ENCODE peak calls at places on chromosomes 7 and 10, in nine cellular contexts. U is SK-N-SH, G is PC-9, Q is upper lobe of right lung, W is uterus, S is spleen, O is MM.1S, K is fibroblast of lung, E is transverse colon. A is an unnamed sample.

GRCh38 chr7:80609732-80610131 is 28.7 kb upstream of the CD36 start:
- DNase-seq in O (no peak), Q (no peak), U (no peak), K (no peak), S (no peak), E (no peak), G (no peak), W (no peak), A (no peak)

GRCh38 chr10:60426425-60426824 is 36.8 kb upstream of the ANK3 start:
- DNase-seq in Q (no peak), G (no peak), E (no peak), K (peak; percentile 95), U (no peak), W (no peak), S (no peak), O (no peak), A (no peak)

GRCh38 chr10:63702107-63702506 is 180.9 kb downstream of the REEP3 start:
- DNase-seq in G (no peak), K (no peak), U (no peak), E (no peak), S (no peak), O (no peak), Q (no peak), W (no peak), A (no peak)

GRCh38 chr7:107725138-107725740 is 18.7 kb upstream of the CBLL1 start:
- DNase-seq in G (peak; percentile 45), U (peak; percentile 71), K (peak; percentile 76), S (no peak), Q (no peak), O (peak; percentile 66), E (peak; percentile 39), W (peak; percentile 61), A (peak; percentile 26)

GRCh38 chr10:306654-307185 is 171.5 kb downstream of the ZMYND11 start:
- DNase-seq in U (no peak), Q (no peak), E (no peak), G (peak; percentile 20), S (peak; percentile 83), O (no peak), W (no peak), K (no peak), A (no peak)

GRCh38 chr10:90484518-90484917 is 373.3 kb downstream of the HTR7 start:
- DNase-seq in G (peak; percentile 66), W (no peak), E (no peak), O (no peak), Q (no peak), S (no peak), U (no peak), K (no peak), A (no peak)

GRCh38 chr10:15124908-15125307 is 27.8 kb downstream of the RPP38 start:
- DNase-seq in K (no peak), O (no peak), S (no peak), E (no peak), W (no peak), U (no peak), G (no peak), Q (no peak), A (no peak)

GRCh38 chr7:70035955-70036354 is 437.7 kb downstream of the AUTS2 start:
- DNase-seq in U (no peak), W (no peak), Q (no peak), S (no peak), E (no peak), K (no peak), O (no peak), G (no peak), A (no peak)

GRCh38 chr10:102509387-102509786 is 5.6 kb downstream of the SUFU start:
- DNase-seq in E (no peak), K (peak; percentile 53), W (no peak), G (peak; percentile 25), U (no peak), O (no peak), Q (no peak), S (no peak), A (no peak)

GRCh38 chr7:13742126-13742525 is 247.3 kb downstream of the ETV1 start:
- DNase-seq in G (peak; percentile 65), S (no peak), Q (no peak), E (no peak), W (no peak), U (no peak), K (peak; percentile 35), O (no peak), A (no peak)

GRCh38 chr7:28083998-28084985 is 96.3 kb downstream of the JAZF1 start:
- DNase-seq in W (no peak), E (no peak), O (no peak), G (no peak), K (no peak), Q (no peak), U (no peak), S (no peak), A (no peak)

GRCh38 chr10:117218654-117219053 is 21.4 kb downstream of the KCNK18 start:
- DNase-seq in U (no peak), Q (peak; percentile 20), K (no peak), S (peak; percentile 27), G (no peak), O (no peak), W (no peak), E (no peak), A (no peak)

GRCh38 chr10:28532223-28532508 is 752 bp upstream of the WAC start:
- DNase-seq in U (no peak), W (no peak), E (no peak), S (no peak), K (peak; percentile 61), G (no peak), Q (no peak), O (no peak), A (no peak)

GRCh38 chr7:133081119-133081604 is 728 bp downstream of the CHCHD3 start:
- DNase-seq in W (no peak), Q (no peak), S (no peak), E (peak; percentile 19), G (peak; percentile 17), U (peak; percentile 51), K (no peak), O (peak; percentile 12), A (no peak)

GRCh38 chr10:91043173-91043910 is 122.5 kb upstream of the ANKRD1 start:
- DNase-seq in W (no peak), K (peak; percentile 45), S (no peak), Q (no peak), G (peak; percentile 2), E (no peak), O (peak; percentile 18), U (peak; percentile 52), A (no peak)

GRCh38 chr10:129955591-129956284 is 8.3 kb downstream of the EBF3 start:
- DNase-seq in S (no peak), O (no peak), W (no peak), K (no peak), U (no peak), E (no peak), Q (no peak), G (no peak), A (no peak)

GRCh38 chr7:12749069-12749468 is 61.6 kb downstream of the ARL4A start:
- DNase-seq in Q (no peak), K (no peak), G (no peak), E (no peak), S (no peak), O (no peak), W (no peak), U (no peak), A (no peak)

GRCh38 chr10:70784476-70784875 is 701 bp downstream of the TBATA start:
- DNase-seq in S (no peak), U (peak; percentile 5), E (no peak), G (no peak), K (no peak), O (no peak), W (no peak), Q (no peak), A (no peak)

GRCh38 chr7:64184376-64184775 is 22.6 kb upstream of the ZNF735 start:
- DNase-seq in E (no peak), S (no peak), W (no peak), Q (no peak), O (no peak), U (no peak), G (no peak), K (no peak), A (no peak)

GRCh38 chr7:64183827-64184372 is 23.1 kb upstream of the ZNF735 start:
- DNase-seq in O (no peak), G (no peak), Q (no peak), W (no peak), K (no peak), E (no peak), S (no peak), U (peak; percentile 19), A (no peak)

GRCh38 chr7:64182036-64182790 is 24.8 kb upstream of the ZNF735 start:
- DNase-seq in W (no peak), O (no peak), S (no peak), Q (no peak), U (peak; percentile 32), K (no peak), G (no peak), E (no peak), A (no peak)

GRCh38 chr7:64181586-64181985 is 25.4 kb upstream of the ZNF735 start:
- DNase-seq in K (no peak), W (no peak), U (peak; percentile 36), E (no peak), O (no peak), S (no peak), G (no peak), Q (no peak), A (no peak)

GRCh38 chr7:64183126-64183742 is 23.8 kb upstream of the ZNF735 start:
- DNase-seq in Q (no peak), G (peak; percentile 7), K (no peak), S (no peak), W (no peak), U (peak; percentile 82), O (peak; percentile 8), E (no peak), A (peak; percentile 37)
- H3K9me3 ChIP-seq in Q (no peaks in the 10 kb centered on the region), G (no peaks in the 10 kb centered on the region), K (no peaks in the 10 kb centered on the region), S (peaks cover 66% of the 10 kb centered on the region), W (no peaks in the 10 kb centered on the region), U (no peaks in the 10 kb centered on the region), O (no peaks in the 10 kb centered on the region), E (no peaks in the 10 kb centered on the region), A (no peaks in the 10 kb centered on the region)

GRCh38 chr10:132788180-132788830 is 2.4 kb upstream of the NKX6-2 start:
- DNase-seq in S (no peak), O (no peak), G (no peak), W (no peak), Q (no peak), E (peak; percentile 18), U (peak; percentile 76), K (peak; percentile 24), A (no peak)
- TF ChIP-seq CTCF in S (no peak), O (no peak), G (no peak), W (no peak), Q (no peak), E (peak; percentile 29), U (peak; percentile 21), K (no peak), A (no peak)

DNA sequence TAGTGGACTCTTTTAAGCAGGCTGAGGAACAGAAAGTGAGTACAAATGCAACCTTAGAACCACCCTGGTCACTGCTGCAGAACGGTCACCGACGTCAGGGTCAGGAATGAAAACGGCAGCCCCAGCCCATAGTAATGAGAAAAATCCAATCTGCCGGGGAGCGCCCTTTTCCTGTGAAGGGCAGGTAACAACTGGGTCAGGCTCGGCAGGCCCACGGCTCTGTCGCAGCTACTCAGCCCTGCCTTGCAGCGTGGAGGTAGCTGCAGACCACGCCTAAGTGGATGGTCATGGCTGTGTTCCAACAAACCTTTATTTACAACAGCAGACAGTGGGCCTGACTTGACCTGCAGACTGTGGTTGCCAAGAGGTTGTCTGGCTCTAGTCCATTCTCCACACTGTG is 563.2 kb downstream of the DNAJB6 start:
- DNase-seq in Q (no peak), K (no peak), S (no peak), O (no peak), U (no peak), G (no peak), W (no peak), E (no peak), A (no peak)
- H3K9me3 ChIP-seq in Q (no peaks in the 10 kb centered on the region), K (no peaks in the 10 kb centered on the region), S (no peaks in the 10 kb centered on the region), O (no peaks in the 10 kb centered on the region), U (peaks cover 5% of the 10 kb centered on the region), G (no peaks in the 10 kb centered on the region), W (no peaks in the 10 kb centered on the region), E (no peaks in the 10 kb centered on the region), A (no peaks in the 10 kb centered on the region)

GRCh38 chr7:128381161-128381821 is 19.8 kb upstream of the PRRT4 start:
- DNase-seq in K (no peak), G (peak; percentile 27), U (peak; percentile 76), O (peak; percentile 30), W (no peak), Q (no peak), S (no peak), E (no peak), A (peak; percentile 25)
- TF ChIP-seq CTCF in K (peak; percentile 33), G (peak; percentile 81), U (peak; percentile 80), O (peak; percentile 85), W (no peak), Q (peak; percentile 46), S (no peak), E (no peak), A (peak; percentile 46)